ENCODE peak calls at places on chromosomes 1 and 21, in nine cellular contexts. One of them, this sample, is unnamed.

GRCh38 chr1:171984850-171985485 is 143.7 kb downstream of the DNM3 start:
- DNase-seq in CD8-positive, alpha-beta memory T cell: no peak
- DNase-seq in fibroblast of lung: peak
- DNase-seq in esophagus squamous epithelium: no peak
- DNase-seq in tibial artery: no peak
- DNase-seq in effector CD4-positive, alpha-beta T cell: no peak
- DNase-seq in stimulated activated CD8-positive, alpha-beta memory T cell treated with anti-CD3 and anti-CD28 coated beads, Interleukin-4, amount 100 ng/mL, for 4 hours: no peak
- DNase-seq in DMS79: peak
- DNase-seq in heart right ventricle: no peak
- DNase-seq in this sample: no peak

GRCh38 chr1:4495809-4496208 is 158.6 kb upstream of the AJAP1 start:
- DNase-seq in tibial artery: no peak
- DNase-seq in DMS79: no peak
- DNase-seq in fibroblast of lung: no peak
- DNase-seq in stimulated activated CD8-positive, alpha-beta memory T cell treated with anti-CD3 and anti-CD28 coated beads, Interleukin-4, amount 100 ng/mL, for 4 hours: no peak
- DNase-seq in heart right ventricle: no peak
- DNase-seq in effector CD4-positive, alpha-beta T cell: no peak
- DNase-seq in esophagus squamous epithelium: no peak
- DNase-seq in CD8-positive, alpha-beta memory T cell: no peak
- DNase-seq in this sample: no peak

GRCh38 chr1:76023669-76024407 is 50.7 kb upstream of the ST6GALNAC3 start:
- DNase-seq in CD8-positive, alpha-beta memory T cell: no peak
- DNase-seq in tibial artery: no peak
- DNase-seq in effector CD4-positive, alpha-beta T cell: no peak
- DNase-seq in stimulated activated CD8-positive, alpha-beta memory T cell treated with anti-CD3 and anti-CD28 coated beads, Interleukin-4, amount 100 ng/mL, for 4 hours: no peak
- DNase-seq in DMS79: no peak
- DNase-seq in esophagus squamous epithelium: no peak
- DNase-seq in fibroblast of lung: peak
- DNase-seq in heart right ventricle: no peak
- DNase-seq in this sample: no peak

GRCh38 chr1:66371233-66372005 is 162.5 kb upstream of the SGIP1 start:
- DNase-seq in tibial artery: no peak
- DNase-seq in stimulated activated CD8-positive, alpha-beta memory T cell treated with anti-CD3 and anti-CD28 coated beads, Interleukin-4, amount 100 ng/mL, for 4 hours: no peak
- DNase-seq in esophagus squamous epithelium: no peak
- DNase-seq in DMS79: no peak
- DNase-seq in fibroblast of lung: peak
- DNase-seq in effector CD4-positive, alpha-beta T cell: no peak
- DNase-seq in CD8-positive, alpha-beta memory T cell: no peak
- DNase-seq in heart right ventricle: peak
- DNase-seq in this sample: no peak

GRCh38 chr1:13584876-13585598 is 1.4 kb downstream of the PDPN start:
- DNase-seq in stimulated activated CD8-positive, alpha-beta memory T cell treated with anti-CD3 and anti-CD28 coated beads, Interleukin-4, amount 100 ng/mL, for 4 hours: no peak
- DNase-seq in CD8-positive, alpha-beta memory T cell: no peak
- DNase-seq in tibial artery: peak
- DNase-seq in esophagus squamous epithelium: no peak
- DNase-seq in heart right ventricle: no peak
- DNase-seq in DMS79: no peak
- DNase-seq in fibroblast of lung: no peak
- DNase-seq in effector CD4-positive, alpha-beta T cell: no peak
- DNase-seq in this sample: no peak

GRCh38 chr1:1032428-1032827 is 12.5 kb downstream of the AGRN start:
- DNase-seq in tibial artery: no peak
- DNase-seq in CD8-positive, alpha-beta memory T cell: no peak
- DNase-seq in esophagus squamous epithelium: no peak
- DNase-seq in fibroblast of lung: no peak
- DNase-seq in stimulated activated CD8-positive, alpha-beta memory T cell treated with anti-CD3 and anti-CD28 coated beads, Interleukin-4, amount 100 ng/mL, for 4 hours: no peak
- DNase-seq in effector CD4-positive, alpha-beta T cell: no peak
- DNase-seq in DMS79: no peak
- DNase-seq in heart right ventricle: no peak
- DNase-seq in this sample: no peak

GRCh38 chr1:117565745-117566455 is 39.9 kb upstream of the TENT5C start:
- DNase-seq in DMS79: peak
- DNase-seq in fibroblast of lung: no peak
- DNase-seq in heart right ventricle: no peak
- DNase-seq in CD8-positive, alpha-beta memory T cell: no peak
- DNase-seq in esophagus squamous epithelium: no peak
- DNase-seq in effector CD4-positive, alpha-beta T cell: no peak
- DNase-seq in stimulated activated CD8-positive, alpha-beta memory T cell treated with anti-CD3 and anti-CD28 coated beads, Interleukin-4, amount 100 ng/mL, for 4 hours: no peak
- DNase-seq in tibial artery: peak
- DNase-seq in this sample: no peak

GRCh38 chr1:151340870-151341754 is 5.9 kb downstream of the RFX5 start:
- DNase-seq in esophagus squamous epithelium: no peak
- DNase-seq in stimulated activated CD8-positive, alpha-beta memory T cell treated with anti-CD3 and anti-CD28 coated beads, Interleukin-4, amount 100 ng/mL, for 4 hours: peak
- DNase-seq in heart right ventricle: peak
- DNase-seq in CD8-positive, alpha-beta memory T cell: peak
- DNase-seq in effector CD4-positive, alpha-beta T cell: peak
- DNase-seq in fibroblast of lung: peak
- DNase-seq in DMS79: peak
- DNase-seq in tibial artery: no peak
- DNase-seq in this sample: no peak

GRCh38 chr1:57041901-57042300 is 76.1 kb upstream of the C8B start:
- DNase-seq in esophagus squamous epithelium: no peak
- DNase-seq in effector CD4-positive, alpha-beta T cell: no peak
- DNase-seq in fibroblast of lung: no peak
- DNase-seq in heart right ventricle: no peak
- DNase-seq in CD8-positive, alpha-beta memory T cell: no peak
- DNase-seq in tibial artery: no peak
- DNase-seq in DMS79: no peak
- DNase-seq in stimulated activated CD8-positive, alpha-beta memory T cell treated with anti-CD3 and anti-CD28 coated beads, Interleukin-4, amount 100 ng/mL, for 4 hours: no peak
- DNase-seq in this sample: no peak

GRCh38 chr21:40422851-40423635 is 423.9 kb downstream of the DSCAM start:
- DNase-seq in DMS79: no peak
- DNase-seq in esophagus squamous epithelium: no peak
- DNase-seq in heart right ventricle: no peak
- DNase-seq in stimulated activated CD8-positive, alpha-beta memory T cell treated with anti-CD3 and anti-CD28 coated beads, Interleukin-4, amount 100 ng/mL, for 4 hours: no peak
- DNase-seq in fibroblast of lung: no peak
- DNase-seq in tibial artery: no peak
- DNase-seq in effector CD4-positive, alpha-beta T cell: no peak
- DNase-seq in CD8-positive, alpha-beta memory T cell: no peak
- DNase-seq in this sample: no peak

GRCh38 chr1:30061292-30062204 is 661.8 kb downstream of the MATN1 start:
- DNase-seq in stimulated activated CD8-positive, alpha-beta memory T cell treated with anti-CD3 and anti-CD28 coated beads, Interleukin-4, amount 100 ng/mL, for 4 hours: no peak
- DNase-seq in CD8-positive, alpha-beta memory T cell: no peak
- DNase-seq in tibial artery: peak
- DNase-seq in effector CD4-positive, alpha-beta T cell: no peak
- DNase-seq in DMS79: no peak
- DNase-seq in heart right ventricle: no peak
- DNase-seq in esophagus squamous epithelium: no peak
- DNase-seq in fibroblast of lung: no peak
- DNase-seq in this sample: no peak

GRCh38 chr1:228500143-228500736 is 13.1 kb downstream of the RNF187 start:
- DNase-seq in esophagus squamous epithelium: no peak
- DNase-seq in effector CD4-positive, alpha-beta T cell: no peak
- DNase-seq in stimulated activated CD8-positive, alpha-beta memory T cell treated with anti-CD3 and anti-CD28 coated beads, Interleukin-4, amount 100 ng/mL, for 4 hours: no peak
- DNase-seq in tibial artery: no peak
- DNase-seq in CD8-positive, alpha-beta memory T cell: no peak
- DNase-seq in fibroblast of lung: no peak
- DNase-seq in heart right ventricle: no peak
- DNase-seq in DMS79: no peak
- DNase-seq in this sample: no peak

GRCh38 chr1:95233321-95233736 is 681 bp upstream of the RWDD3 start:
- DNase-seq in DMS79: no peak
- DNase-seq in tibial artery: peak
- DNase-seq in esophagus squamous epithelium: no peak
- DNase-seq in heart right ventricle: peak
- DNase-seq in CD8-positive, alpha-beta memory T cell: peak
- DNase-seq in effector CD4-positive, alpha-beta T cell: no peak
- DNase-seq in fibroblast of lung: peak
- DNase-seq in stimulated activated CD8-positive, alpha-beta memory T cell treated with anti-CD3 and anti-CD28 coated beads, Interleukin-4, amount 100 ng/mL, for 4 hours: no peak
- DNase-seq in this sample: no peak

GRCh38 chr1:3530086-3530930 is 75.8 kb downstream of the ARHGEF16 start:
- DNase-seq in effector CD4-positive, alpha-beta T cell: no peak
- DNase-seq in CD8-positive, alpha-beta memory T cell: no peak
- DNase-seq in tibial artery: peak
- DNase-seq in esophagus squamous epithelium: no peak
- DNase-seq in stimulated activated CD8-positive, alpha-beta memory T cell treated with anti-CD3 and anti-CD28 coated beads, Interleukin-4, amount 100 ng/mL, for 4 hours: no peak
- DNase-seq in DMS79: peak
- DNase-seq in fibroblast of lung: no peak
- DNase-seq in heart right ventricle: no peak
- DNase-seq in this sample: no peak

GRCh38 chr1:183632087-183632486 is 3.5 kb downstream of the ARPC5 start:
- DNase-seq in heart right ventricle: no peak
- DNase-seq in stimulated activated CD8-positive, alpha-beta memory T cell treated with anti-CD3 and anti-CD28 coated beads, Interleukin-4, amount 100 ng/mL, for 4 hours: no peak
- DNase-seq in fibroblast of lung: peak
- DNase-seq in tibial artery: no peak
- DNase-seq in effector CD4-positive, alpha-beta T cell: no peak
- DNase-seq in esophagus squamous epithelium: no peak
- DNase-seq in CD8-positive, alpha-beta memory T cell: no peak
- DNase-seq in DMS79: no peak
- DNase-seq in this sample: no peak

This sample was measured in NK-92 treated with Interleukin-12 subunit alpha and Interleukin-12 subunit beta, amount 100 ng/mL, for 24 hours.